ENCODE peak calls at places on chromosome 3, in six cellular contexts. R is GM12865; P is aorta; N is stimulated activated CD4-positive, alpha-beta T cell treated with anti-CD3 and anti-CD28 coated beads, Interleukin-4, amount 100 ng/mL, for 4 hours; D is fibroblast of the aortic adventitia; O is GM23248. V is an unnamed sample.
A peak's percentile ranks its signal among the peaks of the same experiment; 100 is the strongest.

GRCh38 chr3:192772495-192772894 is 45.2 kb upstream of the FGF12 start:
- DNase-seq in D (peak; percentile 12), R (peak; percentile 26), P (no peak), O (peak; percentile 57), N (no peak), V (no peak)

GRCh38 chr3:12437861-12438260 is 46.4 kb upstream of the TSEN2 start:
- DNase-seq in O (no peak), P (no peak), N (no peak), D (no peak), R (no peak), V (no peak)

GRCh38 chr3:153980252-153980590 is 141.0 kb upstream of the ARHGEF26 start:
- DNase-seq in O (no peak), P (no peak), R (no peak), D (no peak), N (no peak), V (no peak)

GRCh38 chr3:8539419-8539818 is 37.8 kb downstream of the LMCD1 start:
- DNase-seq in O (peak; percentile 51), D (no peak), R (no peak), P (no peak), N (no peak), V (no peak)

GRCh38 chr3:99885085-99885484 is 67.4 kb downstream of the CMSS1 start:
- DNase-seq in R (no peak), D (no peak), P (no peak), O (no peak), N (no peak), V (no peak)

GRCh38 chr3:85004147-85004546 is 45.4 kb downstream of the CADM2 start:
- DNase-seq in N (no peak), O (no peak), D (no peak), R (no peak), P (no peak), V (no peak)

GRCh38 chr3:58824285-58824684 is 157.7 kb upstream of the FAM3D start:
- DNase-seq in D (peak; percentile 79), O (peak; percentile 80), N (no peak), P (no peak), R (peak; percentile 52), V (no peak)

GRCh38 chr3:120450914-120451669 is at the start of gene FSTL1:
- DNase-seq in O (peak; percentile 69), P (peak; percentile 91), R (no peak), N (no peak), D (peak; percentile 71), V (peak; percentile 93)

GRCh38 chr3:142866841-142867631 is 21.8 kb downstream of the PCOLCE2 start:
- DNase-seq in O (no peak), P (no peak), R (no peak), N (no peak), D (no peak), V (no peak)

GRCh38 chr3:187261541-187261969 is 30.0 kb downstream of the MASP1 start:
- DNase-seq in N (no peak), D (peak; percentile 96), R (no peak), P (no peak), O (peak; percentile 96), V (no peak)

GRCh38 chr3:59695858-59696257 is 646.0 kb upstream of the CFAP20DC start:
- DNase-seq in D (no peak), R (no peak), O (no peak), P (no peak), N (no peak), V (no peak)

GRCh38 chr3:196609815-196610515 is 29.5 kb upstream of the NRROS start:
- DNase-seq in R (no peak), N (no peak), P (no peak), D (no peak), O (no peak), V (no peak)

GRCh38 chr3:120072867-120073525 is 21.3 kb downstream of the GSK3B start:
- DNase-seq in D (no peak), N (no peak), P (no peak), R (peak; percentile 35), O (no peak), V (no peak)

GRCh38 chr3:179608931-179609720 is 4.5 kb downstream of the NDUFB5 start:
- DNase-seq in D (no peak), R (peak; percentile 68), P (no peak), O (no peak), N (peak; percentile 1), V (no peak)

GRCh38 chr3:170049146-170050000 is 11.6 kb downstream of the GPR160 start:
- DNase-seq in P (no peak), O (peak; percentile 57), D (peak; percentile 33), R (no peak), N (no peak), V (no peak)

GRCh38 chr3:171183042-171183441 is 156.5 kb upstream of the SLC2A2 start:
- DNase-seq in R (no peak), D (no peak), N (no peak), P (no peak), O (peak; percentile 48), V (no peak)

GRCh38 chr3:145272684-145273083 is 888.3 kb downstream of the PLOD2 start:
- DNase-seq in R (no peak), P (no peak), N (no peak), O (peak; percentile 2), D (peak; percentile 50), V (no peak)

GRCh38 chr3:196662711-196663571 is 23.4 kb downstream of the NRROS start:
- DNase-seq in P (no peak), D (peak; percentile 37), O (peak; percentile 19), R (no peak), N (no peak), V (no peak)

GRCh38 chr3:2061360-2061759 is 37.3 kb upstream of the CNTN4 start:
- DNase-seq in P (no peak), R (no peak), D (no peak), O (no peak), N (no peak), V (no peak)

GRCh38 chr3:135650309-135650708 is 315.2 kb upstream of the PPP2R3A start:
- DNase-seq in O (no peak), P (no peak), R (no peak), D (no peak), N (no peak), V (no peak)

V was measured in chondrocyte.